ENCODE peak calls at places on chromosome 20, in nine cellular contexts. One of them, this sample, is unnamed.

GRCh38 chr20:56469077-56469449 is 636 bp downstream of the RTF2 start:
- DNase-seq in colonic mucosa: no peak
- DNase-seq in fibroblast of the aortic adventitia: peak
- DNase-seq in aorta: no peak
- DNase-seq in sigmoid colon: no peak
- DNase-seq in astrocyte of the cerebellum: no peak
- DNase-seq in lung: no peak
- DNase-seq in right atrium auricular region: no peak
- DNase-seq in HCT116: no peak
- DNase-seq in this sample: no peak

GRCh38 chr20:17662333-17663039 is 19.6 kb downstream of the RRBP1 start:
- DNase-seq in colonic mucosa: no peak
- DNase-seq in fibroblast of the aortic adventitia: peak
- DNase-seq in aorta: peak
- DNase-seq in sigmoid colon: peak
- DNase-seq in astrocyte of the cerebellum: no peak
- DNase-seq in lung: no peak
- DNase-seq in right atrium auricular region: peak
- DNase-seq in HCT116: no peak
- DNase-seq in this sample: no peak

GRCh38 chr20:18304618-18305017 is 16.3 kb downstream of the ZNF133 start:
- DNase-seq in colonic mucosa: no peak
- DNase-seq in fibroblast of the aortic adventitia: no peak
- DNase-seq in aorta: no peak
- DNase-seq in sigmoid colon: no peak
- DNase-seq in astrocyte of the cerebellum: no peak
- DNase-seq in lung: no peak
- DNase-seq in right atrium auricular region: no peak
- DNase-seq in HCT116: no peak
- DNase-seq in this sample: no peak

GRCh38 chr20:51966296-51966971 is 164.1 kb upstream of the SALL4 start:
- DNase-seq in colonic mucosa: peak
- DNase-seq in fibroblast of the aortic adventitia: peak
- DNase-seq in aorta: no peak
- DNase-seq in sigmoid colon: peak
- DNase-seq in astrocyte of the cerebellum: peak
- DNase-seq in lung: peak
- DNase-seq in right atrium auricular region: peak
- DNase-seq in HCT116: peak
- DNase-seq in this sample: peak

GRCh38 chr20:22180244-22180643 is 404.1 kb downstream of the FOXA2 start:
- DNase-seq in colonic mucosa: no peak
- DNase-seq in fibroblast of the aortic adventitia: no peak
- DNase-seq in aorta: no peak
- DNase-seq in sigmoid colon: no peak
- DNase-seq in astrocyte of the cerebellum: no peak
- DNase-seq in lung: no peak
- DNase-seq in right atrium auricular region: no peak
- DNase-seq in HCT116: no peak
- DNase-seq in this sample: no peak

GRCh38 chr20:32415494-32415893 is 57.4 kb downstream of the ASXL1 start:
- DNase-seq in colonic mucosa: no peak
- DNase-seq in fibroblast of the aortic adventitia: no peak
- DNase-seq in aorta: no peak
- DNase-seq in sigmoid colon: no peak
- DNase-seq in astrocyte of the cerebellum: no peak
- DNase-seq in lung: no peak
- DNase-seq in right atrium auricular region: no peak
- DNase-seq in HCT116: no peak
- DNase-seq in this sample: no peak

GRCh38 chr20:33119725-33120720 is 40.6 kb downstream of the BPIFB4 start:
- DNase-seq in colonic mucosa: no peak
- DNase-seq in fibroblast of the aortic adventitia: no peak
- DNase-seq in aorta: no peak
- DNase-seq in sigmoid colon: no peak
- DNase-seq in astrocyte of the cerebellum: no peak
- DNase-seq in lung: no peak
- DNase-seq in right atrium auricular region: no peak
- DNase-seq in HCT116: no peak
- DNase-seq in this sample: no peak

GRCh38 chr20:31838646-31839292 is 6.6 kb downstream of the FOXS1 start:
- DNase-seq in colonic mucosa: no peak
- DNase-seq in fibroblast of the aortic adventitia: no peak
- DNase-seq in aorta: no peak
- DNase-seq in sigmoid colon: peak
- DNase-seq in astrocyte of the cerebellum: no peak
- DNase-seq in lung: no peak
- DNase-seq in right atrium auricular region: no peak
- DNase-seq in HCT116: no peak
- DNase-seq in this sample: no peak

GRCh38 chr20:3755814-3756480 is 11.6 kb downstream of the ADISSP start:
- DNase-seq in colonic mucosa: no peak
- DNase-seq in fibroblast of the aortic adventitia: no peak
- DNase-seq in aorta: no peak
- DNase-seq in sigmoid colon: no peak
- DNase-seq in astrocyte of the cerebellum: no peak
- DNase-seq in lung: no peak
- DNase-seq in right atrium auricular region: no peak
- DNase-seq in HCT116: no peak
- DNase-seq in this sample: no peak

GRCh38 chr20:24485981-24486380 is 16.6 kb downstream of the SYNDIG1 start:
- DNase-seq in colonic mucosa: no peak
- DNase-seq in fibroblast of the aortic adventitia: no peak
- DNase-seq in aorta: no peak
- DNase-seq in sigmoid colon: peak
- DNase-seq in astrocyte of the cerebellum: no peak
- DNase-seq in lung: no peak
- DNase-seq in right atrium auricular region: no peak
- DNase-seq in HCT116: no peak
- DNase-seq in this sample: no peak

GRCh38 chr20:20201639-20202038 is 149.3 kb downstream of the CFAP61 start:
- DNase-seq in colonic mucosa: no peak
- DNase-seq in fibroblast of the aortic adventitia: no peak
- DNase-seq in aorta: no peak
- DNase-seq in sigmoid colon: no peak
- DNase-seq in astrocyte of the cerebellum: no peak
- DNase-seq in lung: no peak
- DNase-seq in right atrium auricular region: no peak
- DNase-seq in HCT116: no peak
- DNase-seq in this sample: no peak

GRCh38 chr20:25486377-25486776 is 78.9 kb downstream of the GINS1 start:
- DNase-seq in colonic mucosa: no peak
- DNase-seq in fibroblast of the aortic adventitia: peak
- DNase-seq in aorta: no peak
- DNase-seq in sigmoid colon: no peak
- DNase-seq in astrocyte of the cerebellum: no peak
- DNase-seq in lung: no peak
- DNase-seq in right atrium auricular region: no peak
- DNase-seq in HCT116: no peak
- DNase-seq in this sample: no peak

GRCh38 chr20:23668477-23668951 is 20.3 kb downstream of the CST4 start:
- DNase-seq in colonic mucosa: peak
- DNase-seq in fibroblast of the aortic adventitia: peak
- DNase-seq in aorta: no peak
- DNase-seq in sigmoid colon: peak
- DNase-seq in astrocyte of the cerebellum: peak
- DNase-seq in lung: peak
- DNase-seq in right atrium auricular region: peak
- DNase-seq in HCT116: peak
- DNase-seq in this sample: peak

GRCh38 chr20:38032585-38033329 is 499 bp downstream of the TTI1 start:
- DNase-seq in colonic mucosa: peak
- DNase-seq in fibroblast of the aortic adventitia: no peak
- DNase-seq in aorta: peak
- DNase-seq in sigmoid colon: no peak
- DNase-seq in astrocyte of the cerebellum: no peak
- DNase-seq in lung: no peak
- DNase-seq in right atrium auricular region: no peak
- DNase-seq in HCT116: no peak
- DNase-seq in this sample: no peak

GRCh38 chr20:51700809-51701285 is 67.3 kb downstream of the ATP9A start:
- DNase-seq in colonic mucosa: peak
- DNase-seq in fibroblast of the aortic adventitia: peak
- DNase-seq in aorta: no peak
- DNase-seq in sigmoid colon: no peak
- DNase-seq in astrocyte of the cerebellum: peak
- DNase-seq in lung: no peak
- DNase-seq in right atrium auricular region: no peak
- DNase-seq in HCT116: peak
- DNase-seq in this sample: no peak

GRCh38 chr20:61135966-61136365 is 116.1 kb upstream of the CDH4 start:
- DNase-seq in colonic mucosa: no peak
- DNase-seq in fibroblast of the aortic adventitia: no peak
- DNase-seq in aorta: no peak
- DNase-seq in sigmoid colon: no peak
- DNase-seq in astrocyte of the cerebellum: no peak
- DNase-seq in lung: no peak
- DNase-seq in right atrium auricular region: no peak
- DNase-seq in HCT116: no peak
- DNase-seq in this sample: no peak

GRCh38 chr20:49982072-49982345 is 771 bp upstream of the SNAI1 start:
- DNase-seq in colonic mucosa: no peak
- DNase-seq in fibroblast of the aortic adventitia: no peak
- DNase-seq in aorta: no peak
- DNase-seq in sigmoid colon: no peak
- DNase-seq in astrocyte of the cerebellum: no peak
- DNase-seq in lung: no peak
- DNase-seq in right atrium auricular region: no peak
- DNase-seq in HCT116: no peak
- DNase-seq in this sample: no peak
- H3K4me3 ChIP-seq in colonic mucosa: peak
- H3K4me3 ChIP-seq in fibroblast of the aortic adventitia: no peak
- H3K4me3 ChIP-seq in aorta: no peak
- H3K4me3 ChIP-seq in sigmoid colon: no peak
- H3K4me3 ChIP-seq in astrocyte of the cerebellum: peak
- H3K4me3 ChIP-seq in lung: no peak
- H3K4me3 ChIP-seq in right atrium auricular region: peak
- H3K4me3 ChIP-seq in HCT116: peak
- H3K4me3 ChIP-seq in this sample: no peak

DNA sequence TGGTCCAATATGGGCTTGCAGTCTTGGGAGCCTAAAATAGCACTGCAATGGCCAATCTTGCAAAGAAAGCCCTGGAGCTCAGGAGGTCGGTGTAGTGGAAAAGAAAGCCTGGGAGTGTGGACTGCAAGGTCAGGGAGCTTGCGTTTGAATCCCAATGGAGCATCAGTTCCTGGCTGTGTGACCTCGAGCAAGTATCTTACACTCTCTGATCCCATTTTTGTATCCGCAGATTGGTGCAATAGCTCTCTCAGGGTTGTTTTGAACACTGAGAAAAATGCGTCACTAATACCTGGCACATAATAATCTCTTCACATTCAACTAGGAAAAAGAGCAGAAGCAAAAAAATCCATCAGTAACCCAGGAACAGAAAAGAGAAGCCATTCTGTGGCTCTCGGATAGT is 7.3 kb downstream of the PMEPA1 start:
- DNase-seq in colonic mucosa: no peak
- DNase-seq in fibroblast of the aortic adventitia: no peak
- DNase-seq in aorta: no peak
- DNase-seq in sigmoid colon: no peak
- DNase-seq in astrocyte of the cerebellum: no peak
- DNase-seq in lung: no peak
- DNase-seq in right atrium auricular region: no peak
- DNase-seq in HCT116: no peak
- DNase-seq in this sample: no peak
- H3K4me3 ChIP-seq in colonic mucosa: no peak
- H3K4me3 ChIP-seq in fibroblast of the aortic adventitia: no peak
- H3K4me3 ChIP-seq in aorta: no peak
- H3K4me3 ChIP-seq in sigmoid colon: no peak
- H3K4me3 ChIP-seq in astrocyte of the cerebellum: no peak
- H3K4me3 ChIP-seq in lung: no peak
- H3K4me3 ChIP-seq in right atrium auricular region: no peak
- H3K4me3 ChIP-seq in HCT116: no peak
- H3K4me3 ChIP-seq in this sample: no peak

GRCh38 chr20:62792182-62792939 is 3.9 kb upstream of the MRGBP start:
- DNase-seq in colonic mucosa: no peak
- DNase-seq in fibroblast of the aortic adventitia: peak
- DNase-seq in aorta: no peak
- DNase-seq in sigmoid colon: no peak
- DNase-seq in astrocyte of the cerebellum: no peak
- DNase-seq in lung: no peak
- DNase-seq in right atrium auricular region: no peak
- DNase-seq in HCT116: no peak
- DNase-seq in this sample: no peak

GRCh38 chr20:62791301-62792181 is 4.7 kb upstream of the MRGBP start:
- DNase-seq in colonic mucosa: peak
- DNase-seq in fibroblast of the aortic adventitia: peak
- DNase-seq in aorta: peak
- DNase-seq in sigmoid colon: peak
- DNase-seq in astrocyte of the cerebellum: peak
- DNase-seq in lung: peak
- DNase-seq in right atrium auricular region: peak
- DNase-seq in HCT116: peak
- DNase-seq in this sample: no peak

GRCh38 chr20:62794007-62794724 is 2.1 kb upstream of the MRGBP start:
- DNase-seq in colonic mucosa: peak
- DNase-seq in fibroblast of the aortic adventitia: peak
- DNase-seq in aorta: peak
- DNase-seq in sigmoid colon: peak
- DNase-seq in astrocyte of the cerebellum: peak
- DNase-seq in lung: peak
- DNase-seq in right atrium auricular region: peak
- DNase-seq in HCT116: peak
- DNase-seq in this sample: no peak

GRCh38 chr20:62793757-62794006 is 2.6 kb upstream of the MRGBP start:
- DNase-seq in colonic mucosa: peak
- DNase-seq in fibroblast of the aortic adventitia: no peak
- DNase-seq in aorta: no peak
- DNase-seq in sigmoid colon: no peak
- DNase-seq in astrocyte of the cerebellum: no peak
- DNase-seq in lung: no peak
- DNase-seq in right atrium auricular region: no peak
- DNase-seq in HCT116: no peak
- DNase-seq in this sample: no peak

GRCh38 chr20:62792940-62793756 is 3.1 kb upstream of the MRGBP start:
- DNase-seq in colonic mucosa: no peak
- DNase-seq in fibroblast of the aortic adventitia: no peak
- DNase-seq in aorta: no peak
- DNase-seq in sigmoid colon: no peak
- DNase-seq in astrocyte of the cerebellum: no peak
- DNase-seq in lung: no peak
- DNase-seq in right atrium auricular region: no peak
- DNase-seq in HCT116: no peak
- DNase-seq in this sample: no peak
- H3K4me3 ChIP-seq in colonic mucosa: peak
- H3K4me3 ChIP-seq in fibroblast of the aortic adventitia: no peak
- H3K4me3 ChIP-seq in aorta: no peak
- H3K4me3 ChIP-seq in sigmoid colon: peak
- H3K4me3 ChIP-seq in astrocyte of the cerebellum: no peak
- H3K4me3 ChIP-seq in lung: no peak
- H3K4me3 ChIP-seq in right atrium auricular region: no peak
- H3K4me3 ChIP-seq in HCT116: peak
- H3K4me3 ChIP-seq in this sample: no peak

DNA sequence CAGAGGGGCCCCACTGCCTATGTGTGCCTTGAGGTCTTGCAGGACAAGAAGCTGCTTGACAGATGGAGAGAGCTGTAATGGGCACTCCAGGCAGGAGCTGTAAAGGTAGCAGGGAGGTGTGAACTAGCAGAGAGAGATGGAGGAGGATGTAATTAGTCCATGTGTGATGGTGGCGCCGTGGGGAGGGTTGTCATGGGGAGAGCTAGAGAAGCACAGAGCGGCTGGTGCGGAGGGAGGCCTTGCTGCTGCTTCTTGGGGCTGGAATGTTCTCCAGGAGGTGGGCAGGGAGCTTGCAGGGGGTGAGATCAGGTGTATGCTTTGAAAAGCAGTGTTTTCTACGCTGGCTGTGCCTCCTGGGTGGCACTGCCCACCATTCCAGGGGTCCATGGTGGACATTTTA is 32.1 kb downstream of the APCDD1L start:
- DNase-seq in colonic mucosa: no peak
- DNase-seq in fibroblast of the aortic adventitia: no peak
- DNase-seq in aorta: no peak
- DNase-seq in sigmoid colon: no peak
- DNase-seq in astrocyte of the cerebellum: no peak
- DNase-seq in lung: no peak
- DNase-seq in right atrium auricular region: no peak
- DNase-seq in HCT116: no peak
- DNase-seq in this sample: no peak
- H3K4me3 ChIP-seq in colonic mucosa: no peak
- H3K4me3 ChIP-seq in fibroblast of the aortic adventitia: no peak
- H3K4me3 ChIP-seq in aorta: no peak
- H3K4me3 ChIP-seq in sigmoid colon: no peak
- H3K4me3 ChIP-seq in astrocyte of the cerebellum: no peak
- H3K4me3 ChIP-seq in lung: no peak
- H3K4me3 ChIP-seq in right atrium auricular region: no peak
- H3K4me3 ChIP-seq in HCT116: no peak
- H3K4me3 ChIP-seq in this sample: no peak